ENCODE peak calls at places on chromosomes 16 and 17, in ten cellular contexts. M is mammary epithelial cell, B is HepG2, Y is fibroblast of lung, J is IMR-90, O is H9, X is endothelial cell of umbilical vein, D is K562, K is neural progenitor cell, R is keratinocyte. F is an unnamed sample.

GRCh38 chr17:21351366-21352065 is 24.6 kb upstream of the KCNJ12 start:
- DNase-seq in M (no peak), B (no peak), Y (no peak), J (no peak), O (no peak), X (no peak), D (no peak), K (no peak), R (no peak), F (no peak)

GRCh38 chr17:79923974-79924638 is 84.9 kb upstream of the CBX4 start:
- DNase-seq in M (no peak), B (peak), Y (no peak), J (peak), O (peak), X (peak), D (peak), K (peak), R (no peak), F (peak)

GRCh38 chr17:39607057-39607850 is 466 bp downstream of the NEUROD2 start:
- DNase-seq in M (no peak), B (no peak), Y (no peak), J (no peak), O (peak), X (no peak), D (no peak), K (peak), R (no peak), F (no peak)

GRCh38 chr16:24645739-24646645 is 83.5 kb upstream of the TNRC6A start:
- DNase-seq in M (peak), B (peak), Y (peak), J (peak), O (no peak), X (peak), D (no peak), K (no peak), R (peak), F (peak)

GRCh38 chr16:66430214-66430613 is 3.1 kb downstream of the BEAN1 start:
- DNase-seq in M (no peak), B (no peak), Y (no peak), J (no peak), O (no peak), X (no peak), D (no peak), K (no peak), R (no peak), F (no peak)

GRCh38 chr16:85521737-85522042 is 91.4 kb upstream of the GSE1 start:
- DNase-seq in M (no peak), B (no peak), Y (no peak), J (no peak), O (no peak), X (no peak), D (no peak), K (no peak), R (no peak), F (no peak)

GRCh38 chr17:68700391-68700790 is 99.2 kb upstream of the FAM20A start:
- DNase-seq in M (no peak), B (no peak), Y (no peak), J (no peak), O (no peak), X (no peak), D (no peak), K (no peak), R (no peak), F (no peak)

GRCh38 chr17:75588546-75589016 is 981 bp downstream of the MYO15B start:
- DNase-seq in M (no peak), B (no peak), Y (no peak), J (no peak), O (no peak), X (no peak), D (no peak), K (no peak), R (no peak), F (no peak)

GRCh38 chr16:88351521-88352101 is 31.1 kb upstream of the ZNF469 start:
- DNase-seq in M (no peak), B (no peak), Y (no peak), J (no peak), O (no peak), X (no peak), D (no peak), K (no peak), R (no peak), F (no peak)

GRCh38 chr16:57564571-57565270 is 22.3 kb downstream of the ADGRG5 start:
- DNase-seq in M (peak), B (no peak), Y (peak), J (peak), O (no peak), X (no peak), D (no peak), K (no peak), R (no peak), F (no peak)

GRCh38 chr16:23877107-23878070 is 41.6 kb downstream of the PRKCB start:
- DNase-seq in M (no peak), B (no peak), Y (no peak), J (no peak), O (peak), X (no peak), D (no peak), K (no peak), R (no peak), F (no peak)

GRCh38 chr17:63975541-63976092 is 2.9 kb upstream of the SCN4A start:
- DNase-seq in M (no peak), B (no peak), Y (no peak), J (no peak), O (no peak), X (no peak), D (no peak), K (no peak), R (no peak), F (no peak)

GRCh38 chr16:21626659-21627277 is 25.6 kb downstream of the IGSF6 start:
- DNase-seq in M (peak), B (peak), Y (peak), J (peak), O (no peak), X (peak), D (no peak), K (no peak), R (no peak), F (no peak)

GRCh38 chr16:84504420-84505248 is at the start of gene MEAK7:
- DNase-seq in M (peak), B (peak), Y (peak), J (peak), O (peak), X (peak), D (peak), K (peak), R (peak), F (peak)

GRCh38 chr17:77736721-77737120 is 221.8 kb upstream of the TNRC6C start:
- DNase-seq in M (no peak), B (no peak), Y (no peak), J (no peak), O (peak), X (no peak), D (no peak), K (no peak), R (no peak), F (peak)

GRCh38 chr17:71118039-71118438 is 948.7 kb downstream of the KCNJ2 start:
- DNase-seq in M (peak), B (no peak), Y (peak), J (peak), O (no peak), X (no peak), D (no peak), K (peak), R (no peak), F (no peak)

GRCh38 chr17:77356109-77356689 is 215.4 kb downstream of the SEC14L1 start:
- DNase-seq in M (peak), B (no peak), Y (no peak), J (no peak), O (no peak), X (no peak), D (no peak), K (no peak), R (no peak), F (peak)

GRCh38 chr16:73275448-73275847 is 227.5 kb upstream of the ZFHX3 start:
- DNase-seq in M (no peak), B (no peak), Y (no peak), J (no peak), O (no peak), X (no peak), D (no peak), K (no peak), R (no peak), F (no peak)

GRCh38 chr17:73940511-73940910 is 263.0 kb upstream of the RPL38 start:
- DNase-seq in M (no peak), B (no peak), Y (no peak), J (no peak), O (no peak), X (no peak), D (no peak), K (no peak), R (no peak), F (no peak)

GRCh38 chr16:57826706-57827625 is 24.7 kb upstream of the KIFC3 start:
- DNase-seq in M (no peak), B (peak), Y (no peak), J (no peak), O (no peak), X (no peak), D (no peak), K (no peak), R (no peak), F (no peak)

GRCh38 chr16:588889-589657 is 793 bp upstream of the RAB40C start:
- DNase-seq in M (peak), B (peak), Y (peak), J (peak), O (peak), X (peak), D (peak), K (peak), R (peak), F (peak)

GRCh38 chr16:80946481-80946880 is 60.2 kb downstream of the CMC2 start:
- DNase-seq in M (no peak), B (no peak), Y (no peak), J (no peak), O (no peak), X (no peak), D (no peak), K (no peak), R (no peak), F (no peak)

GRCh38 chr16:85433477-85433876 is 179.6 kb upstream of the GSE1 start:
- DNase-seq in M (no peak), B (no peak), Y (no peak), J (no peak), O (no peak), X (no peak), D (no peak), K (no peak), R (no peak), F (no peak)

GRCh38 chr17:79188048-79188447 is 113.4 kb downstream of the ENGASE start:
- DNase-seq in M (no peak), B (no peak), Y (no peak), J (no peak), O (peak), X (no peak), D (peak), K (peak), R (no peak), F (no peak)

GRCh38 chr17:72771734-72772133 is 320.8 kb downstream of the SLC39A11 start:
- DNase-seq in M (no peak), B (no peak), Y (no peak), J (no peak), O (no peak), X (no peak), D (no peak), K (no peak), R (no peak), F (no peak)

GRCh38 chr17:38562215-38562569 is 43.6 kb downstream of the SRCIN1 start:
- DNase-seq in M (no peak), B (no peak), Y (no peak), J (no peak), O (no peak), X (no peak), D (no peak), K (no peak), R (no peak), F (no peak)

DNA sequence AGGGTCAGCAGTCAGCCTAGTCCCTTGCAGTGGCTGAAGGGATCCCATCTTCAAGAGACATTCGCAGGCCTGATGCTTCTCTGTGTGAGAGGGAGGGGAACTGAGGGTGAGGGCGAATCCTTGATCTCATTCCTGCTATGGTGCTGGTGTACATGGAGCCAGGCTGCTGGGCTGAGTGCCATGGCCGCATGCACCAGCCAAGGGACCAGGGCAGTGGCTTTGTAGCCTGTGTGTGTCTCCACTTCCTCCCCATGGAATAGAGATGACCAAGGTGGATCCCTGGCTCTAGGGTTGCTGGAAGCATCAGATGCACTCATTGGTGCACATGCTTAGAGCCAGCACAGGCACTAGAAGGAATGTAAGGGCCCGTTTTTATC is 195.0 kb downstream of the FOXL1 start:
- DNase-seq in M (no peak), B (no peak), Y (no peak), J (no peak), O (no peak), X (no peak), D (no peak), K (no peak), R (no peak), F (no peak)
- H3K9ac ChIP-seq in M (no peak), B (no peak), Y (no peak), J (no peak), O (no peak), X (no peak), D (no peak), K (no peak), R (no peak), F (no peak)

DNA sequence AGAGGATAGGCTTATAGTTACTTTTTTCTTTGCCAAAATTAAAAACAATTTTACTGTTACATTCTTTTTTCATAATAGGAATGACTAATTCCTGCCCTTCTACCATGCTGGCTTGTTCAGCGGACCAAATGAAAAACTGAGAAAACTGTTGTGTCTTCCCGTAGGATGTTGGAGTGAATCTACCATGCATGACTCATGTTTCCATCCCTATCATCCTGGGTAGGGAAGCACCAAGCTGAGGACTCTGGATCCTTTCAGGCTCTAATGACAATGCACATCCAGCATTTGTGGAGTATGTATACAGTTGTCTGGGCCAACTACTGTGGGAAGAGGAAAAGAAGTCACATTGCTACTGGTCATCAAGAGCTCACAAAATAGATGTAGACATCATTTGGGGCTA is 41.1 kb upstream of the DHX8 start:
- DNase-seq in M (peak), B (no peak), Y (no peak), J (peak), O (no peak), X (no peak), D (no peak), K (no peak), R (no peak), F (no peak)
- H3K27ac ChIP-seq in M (no peak), B (no peak), Y (no peak), J (no peak), O (no peak), X (no peak), D (no peak), K (no peak), R (peak), F (no peak)

GRCh38 chr16:3113765-3114479 is 1.5 kb downstream of the ZNF205 start:
- DNase-seq in M (no peak), B (no peak), Y (no peak), J (peak), O (no peak), X (no peak), D (peak), K (no peak), R (no peak), F (no peak)
- TF ChIP-seq CTCF in M (no peak), B (no peak), Y (no peak), J (no peak), O (peak), X (no peak), D (no peak), K (no peak), R (peak), F (no peak)

DNA sequence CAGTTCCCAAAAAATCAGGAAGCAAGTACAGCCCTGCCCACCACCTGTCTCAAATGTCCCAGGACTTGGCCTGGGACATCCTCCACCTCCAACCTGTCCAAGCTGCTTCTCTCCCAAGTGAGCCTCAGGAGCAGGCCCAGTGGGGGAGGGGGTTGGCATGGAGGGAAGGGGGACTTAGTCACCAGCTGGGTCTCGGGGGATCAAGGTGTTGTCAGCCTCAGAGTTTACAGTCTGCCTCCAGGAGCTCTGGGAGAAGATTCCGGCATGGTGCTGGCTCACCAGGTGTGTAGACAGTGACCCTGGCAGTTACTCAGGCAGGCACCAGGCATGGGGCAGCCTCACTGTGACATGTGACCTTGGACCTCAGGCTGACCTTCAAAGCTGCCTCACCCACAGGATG is 19.7 kb downstream of the ZNF423 start:
- DNase-seq in M (no peak), B (no peak), Y (no peak), J (no peak), O (no peak), X (no peak), D (no peak), K (no peak), R (no peak), F (no peak)
- H3K9ac ChIP-seq in M (no peak), B (no peak), Y (no peak), J (no peak), O (no peak), X (no peak), D (no peak), K (no peak), R (no peak), F (no peak)

GRCh38 chr17:8275421-8276290 is 12.8 kb upstream of the RANGRF start:
- DNase-seq in M (no peak), B (no peak), Y (no peak), J (peak), O (no peak), X (no peak), D (no peak), K (no peak), R (no peak), F (no peak)
- H3K27ac ChIP-seq in M (no peak), B (peak), Y (no peak), J (no peak), O (no peak), X (no peak), D (no peak), K (no peak), R (no peak), F (no peak)

GRCh38 chr17:60792250-60792898 is 114.7 kb downstream of the BCAS3 start:
- DNase-seq in M (no peak), B (no peak), Y (no peak), J (no peak), O (no peak), X (no peak), D (no peak), K (no peak), R (no peak), F (no peak)
- TF ChIP-seq CTCF in M (no peak), B (no peak), Y (no peak), J (no peak), O (no peak), X (no peak), D (no peak), K (no peak), R (no peak), F (no peak)